ENCODE peak calls at places on chromosomes 5 and 9, in five cellular contexts. One of them, this sample, is unnamed.

GRCh38 chr9:21434202-21435014 is 5.8 kb upstream of the IFNA1 start:
- DNase-seq in fibroblast of the aortic adventitia: peak
- DNase-seq in hepatocyte: peak
- DNase-seq in body of pancreas: peak
- DNase-seq in MM.1S: peak
- DNase-seq in this sample: no peak

GRCh38 chr9:22395585-22396205 is 50.9 kb upstream of the DMRTA1 start:
- DNase-seq in fibroblast of the aortic adventitia: peak
- DNase-seq in hepatocyte: no peak
- DNase-seq in body of pancreas: no peak
- DNase-seq in MM.1S: no peak
- DNase-seq in this sample: no peak

GRCh38 chr5:139382371-139382770 is 726 bp downstream of the SLC23A1 start:
- DNase-seq in fibroblast of the aortic adventitia: no peak
- DNase-seq in hepatocyte: no peak
- DNase-seq in body of pancreas: no peak
- DNase-seq in MM.1S: no peak
- DNase-seq in this sample: no peak

GRCh38 chr9:26809795-26810194 is 82.8 kb downstream of the CAAP1 start:
- DNase-seq in fibroblast of the aortic adventitia: peak
- DNase-seq in hepatocyte: no peak
- DNase-seq in body of pancreas: no peak
- DNase-seq in MM.1S: no peak
- DNase-seq in this sample: no peak

GRCh38 chr5:113204525-113205161 is 228.0 kb downstream of the DCP2 start:
- DNase-seq in fibroblast of the aortic adventitia: peak
- DNase-seq in hepatocyte: no peak
- DNase-seq in body of pancreas: peak
- DNase-seq in MM.1S: no peak
- DNase-seq in this sample: no peak

GRCh38 chr5:175252234-175252805 is 191.7 kb downstream of the DRD1 start:
- DNase-seq in fibroblast of the aortic adventitia: no peak
- DNase-seq in hepatocyte: no peak
- DNase-seq in body of pancreas: no peak
- DNase-seq in MM.1S: no peak
- DNase-seq in this sample: no peak

GRCh38 chr5:142221091-142221860 is 103.5 kb downstream of the SPRY4 start:
- DNase-seq in fibroblast of the aortic adventitia: no peak
- DNase-seq in hepatocyte: no peak
- DNase-seq in body of pancreas: no peak
- DNase-seq in MM.1S: no peak
- DNase-seq in this sample: no peak

GRCh38 chr5:31733365-31733764 is 94.4 kb downstream of the PDZD2 start:
- DNase-seq in fibroblast of the aortic adventitia: no peak
- DNase-seq in hepatocyte: no peak
- DNase-seq in body of pancreas: no peak
- DNase-seq in MM.1S: no peak
- DNase-seq in this sample: no peak

GRCh38 chr5:133353741-133354140 is 258.6 kb downstream of the FSTL4 start:
- DNase-seq in fibroblast of the aortic adventitia: no peak
- DNase-seq in hepatocyte: no peak
- DNase-seq in body of pancreas: no peak
- DNase-seq in MM.1S: no peak
- DNase-seq in this sample: peak

GRCh38 chr5:156402387-156402921 is 75.5 kb downstream of the SGCD start:
- DNase-seq in fibroblast of the aortic adventitia: no peak
- DNase-seq in hepatocyte: no peak
- DNase-seq in body of pancreas: no peak
- DNase-seq in MM.1S: peak
- DNase-seq in this sample: no peak

GRCh38 chr9:93128011-93128714 is 5.9 kb downstream of the NINJ1 start:
- DNase-seq in fibroblast of the aortic adventitia: no peak
- DNase-seq in hepatocyte: peak
- DNase-seq in body of pancreas: no peak
- DNase-seq in MM.1S: no peak
- DNase-seq in this sample: peak

GRCh38 chr5:129379406-129379805 is 80.7 kb upstream of the ADAMTS19 start:
- DNase-seq in fibroblast of the aortic adventitia: no peak
- DNase-seq in hepatocyte: no peak
- DNase-seq in body of pancreas: no peak
- DNase-seq in MM.1S: peak
- DNase-seq in this sample: no peak

DNA sequence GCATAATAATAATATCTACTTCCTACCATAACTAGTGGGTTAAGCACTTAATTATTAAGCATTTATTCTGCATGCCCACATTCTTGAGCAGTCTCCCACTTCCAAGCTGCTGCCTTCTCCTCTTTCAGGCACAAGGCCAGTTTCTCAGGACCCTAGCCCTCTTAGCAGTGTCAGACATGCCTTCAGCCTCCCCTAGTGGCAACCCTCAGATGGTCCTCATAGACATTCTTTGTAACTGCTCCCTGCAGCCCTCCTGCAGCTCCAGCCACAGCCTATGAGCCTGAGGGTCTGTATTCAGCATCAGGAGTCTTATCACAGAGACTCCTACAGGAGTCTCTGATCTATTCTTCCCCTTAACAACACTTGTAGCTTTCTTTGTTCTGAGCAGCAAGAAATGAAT is 3.8 kb downstream of the IL9 start:
- DNase-seq in fibroblast of the aortic adventitia: no peak
- DNase-seq in hepatocyte: no peak
- DNase-seq in body of pancreas: no peak
- DNase-seq in MM.1S: no peak
- DNase-seq in this sample: no peak
- TF ChIP-seq CTCF in fibroblast of the aortic adventitia: peak
- TF ChIP-seq CTCF in hepatocyte: peak
- TF ChIP-seq CTCF in body of pancreas: no peak
- TF ChIP-seq CTCF in MM.1S: peak
- TF ChIP-seq CTCF in this sample: no peak

GRCh38 chr5:53323943-53324642 is 156.3 kb upstream of the FST start:
- DNase-seq in fibroblast of the aortic adventitia: no peak
- DNase-seq in hepatocyte: no peak
- DNase-seq in body of pancreas: no peak
- DNase-seq in MM.1S: peak
- DNase-seq in this sample: no peak

GRCh38 chr5:53323511-53323910 is 156.9 kb upstream of the FST start:
- DNase-seq in fibroblast of the aortic adventitia: no peak
- DNase-seq in hepatocyte: no peak
- DNase-seq in body of pancreas: no peak
- DNase-seq in MM.1S: no peak
- DNase-seq in this sample: no peak

GRCh38 chr5:53321721-53322120 is 158.7 kb upstream of the FST start:
- DNase-seq in fibroblast of the aortic adventitia: no peak
- DNase-seq in hepatocyte: no peak
- DNase-seq in body of pancreas: no peak
- DNase-seq in MM.1S: no peak
- DNase-seq in this sample: no peak

GRCh38 chr5:53321073-53321472 is 159.4 kb upstream of the FST start:
- DNase-seq in fibroblast of the aortic adventitia: no peak
- DNase-seq in hepatocyte: no peak
- DNase-seq in body of pancreas: no peak
- DNase-seq in MM.1S: no peak
- DNase-seq in this sample: no peak

GRCh38 chr5:53322257-53322656 is 158.2 kb upstream of the FST start:
- DNase-seq in fibroblast of the aortic adventitia: no peak
- DNase-seq in hepatocyte: no peak
- DNase-seq in body of pancreas: no peak
- DNase-seq in MM.1S: no peak
- DNase-seq in this sample: no peak
- TF ChIP-seq CTCF in fibroblast of the aortic adventitia: no peak
- TF ChIP-seq CTCF in hepatocyte: no peak
- TF ChIP-seq CTCF in body of pancreas: no peak
- TF ChIP-seq CTCF in MM.1S: no peak
- TF ChIP-seq CTCF in this sample: no peak

DNA sequence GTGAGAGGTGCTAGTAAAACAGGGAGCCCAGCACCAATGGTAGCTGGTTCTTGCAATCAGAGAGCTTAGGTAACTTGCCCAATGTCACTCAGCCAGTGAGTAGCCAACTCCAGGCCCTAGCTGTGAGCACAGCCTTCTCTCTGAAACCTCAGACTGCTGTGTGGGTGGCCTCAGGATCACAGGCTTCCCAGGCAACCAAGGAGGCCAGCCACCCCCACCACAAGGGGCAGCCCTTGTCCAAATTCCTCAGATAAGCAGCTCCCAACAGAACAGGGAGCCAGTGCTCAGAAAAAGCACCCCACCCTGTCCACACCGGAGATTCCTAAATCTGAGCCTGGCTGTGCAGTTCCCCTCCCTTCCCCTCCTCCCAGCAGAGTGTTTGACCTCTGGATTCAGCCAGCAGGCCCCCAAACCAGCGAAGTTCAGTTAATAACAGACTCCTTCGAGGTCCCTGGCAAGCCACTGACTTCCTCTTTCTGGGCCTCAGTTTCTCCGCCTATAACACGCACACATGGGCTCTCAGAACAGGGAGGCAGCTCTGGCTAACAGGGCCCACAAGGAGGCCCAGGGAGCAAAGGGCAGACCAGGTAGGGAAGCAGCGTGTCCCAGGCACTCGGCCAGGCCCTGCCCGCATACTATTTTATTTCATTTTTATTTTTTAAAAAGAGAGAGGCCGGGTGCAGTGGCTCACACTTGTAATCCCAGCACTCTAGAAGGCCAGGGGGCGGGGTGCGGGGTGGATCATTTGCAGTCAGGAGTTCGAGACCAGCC is 2.7 kb downstream of the EEIG1 start:
- DNase-seq in fibroblast of the aortic adventitia: peak
- DNase-seq in hepatocyte: no peak
- DNase-seq in body of pancreas: peak
- DNase-seq in MM.1S: peak
- DNase-seq in this sample: no peak
- TF ChIP-seq CTCF in fibroblast of the aortic adventitia: peak
- TF ChIP-seq CTCF in hepatocyte: no peak
- TF ChIP-seq CTCF in body of pancreas: peak
- TF ChIP-seq CTCF in MM.1S: no peak
- TF ChIP-seq CTCF in this sample: no peak

GRCh38 chr5:158755221-158755620 is 344.5 kb downstream of the EBF1 start:
- DNase-seq in fibroblast of the aortic adventitia: no peak
- DNase-seq in hepatocyte: no peak
- DNase-seq in body of pancreas: no peak
- DNase-seq in MM.1S: no peak
- DNase-seq in this sample: no peak

GRCh38 chr5:158755971-158756370 is 343.7 kb downstream of the EBF1 start:
- DNase-seq in fibroblast of the aortic adventitia: peak
- DNase-seq in hepatocyte: no peak
- DNase-seq in body of pancreas: no peak
- DNase-seq in MM.1S: no peak
- DNase-seq in this sample: no peak

GRCh38 chr5:158759276-158759675 is 340.4 kb downstream of the EBF1 start:
- DNase-seq in fibroblast of the aortic adventitia: no peak
- DNase-seq in hepatocyte: no peak
- DNase-seq in body of pancreas: no peak
- DNase-seq in MM.1S: no peak
- DNase-seq in this sample: no peak

GRCh38 chr5:158758666-158759065 is 341.1 kb downstream of the EBF1 start:
- DNase-seq in fibroblast of the aortic adventitia: peak
- DNase-seq in hepatocyte: no peak
- DNase-seq in body of pancreas: no peak
- DNase-seq in MM.1S: no peak
- DNase-seq in this sample: no peak

GRCh38 chr5:158756873-158757272 is 342.8 kb downstream of the EBF1 start:
- DNase-seq in fibroblast of the aortic adventitia: peak
- DNase-seq in hepatocyte: no peak
- DNase-seq in body of pancreas: no peak
- DNase-seq in MM.1S: no peak
- DNase-seq in this sample: no peak
- TF ChIP-seq CTCF in fibroblast of the aortic adventitia: peak
- TF ChIP-seq CTCF in hepatocyte: no peak
- TF ChIP-seq CTCF in body of pancreas: no peak
- TF ChIP-seq CTCF in MM.1S: no peak
- TF ChIP-seq CTCF in this sample: no peak

DNA sequence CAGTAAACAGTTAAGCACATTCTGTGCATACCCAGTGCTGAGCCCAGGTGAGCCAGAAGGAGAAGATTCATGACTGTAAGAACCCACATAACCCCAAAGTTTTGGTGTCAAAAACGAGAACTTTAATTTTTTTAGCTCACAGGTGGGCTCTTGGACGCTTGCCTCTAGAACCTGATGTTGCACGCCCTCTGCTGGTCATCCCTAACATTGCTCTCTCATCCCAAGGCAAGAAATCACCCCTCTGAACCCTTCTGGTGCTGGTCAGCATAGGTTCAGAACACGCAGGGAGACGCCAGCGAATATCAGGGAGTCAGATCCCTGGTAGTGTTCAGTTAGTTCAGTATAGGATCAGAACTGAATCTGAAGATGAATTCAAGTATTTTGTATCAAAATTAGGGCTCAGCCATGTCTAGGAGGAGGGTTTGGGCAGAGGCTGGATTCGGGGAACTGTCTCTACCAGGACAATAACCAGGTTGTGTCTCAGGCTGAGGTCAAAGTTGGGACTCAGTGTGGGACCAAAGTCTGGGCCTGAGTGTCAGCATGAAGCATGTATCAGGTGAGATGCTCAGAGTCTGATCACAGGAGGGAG is 4.1 kb upstream of the DNAJB5 start:
- DNase-seq in fibroblast of the aortic adventitia: peak
- DNase-seq in hepatocyte: peak
- DNase-seq in body of pancreas: peak
- DNase-seq in MM.1S: peak
- DNase-seq in this sample: peak
- TF ChIP-seq CTCF in fibroblast of the aortic adventitia: peak
- TF ChIP-seq CTCF in hepatocyte: peak
- TF ChIP-seq CTCF in body of pancreas: peak
- TF ChIP-seq CTCF in MM.1S: peak
- TF ChIP-seq CTCF in this sample: peak

DNA sequence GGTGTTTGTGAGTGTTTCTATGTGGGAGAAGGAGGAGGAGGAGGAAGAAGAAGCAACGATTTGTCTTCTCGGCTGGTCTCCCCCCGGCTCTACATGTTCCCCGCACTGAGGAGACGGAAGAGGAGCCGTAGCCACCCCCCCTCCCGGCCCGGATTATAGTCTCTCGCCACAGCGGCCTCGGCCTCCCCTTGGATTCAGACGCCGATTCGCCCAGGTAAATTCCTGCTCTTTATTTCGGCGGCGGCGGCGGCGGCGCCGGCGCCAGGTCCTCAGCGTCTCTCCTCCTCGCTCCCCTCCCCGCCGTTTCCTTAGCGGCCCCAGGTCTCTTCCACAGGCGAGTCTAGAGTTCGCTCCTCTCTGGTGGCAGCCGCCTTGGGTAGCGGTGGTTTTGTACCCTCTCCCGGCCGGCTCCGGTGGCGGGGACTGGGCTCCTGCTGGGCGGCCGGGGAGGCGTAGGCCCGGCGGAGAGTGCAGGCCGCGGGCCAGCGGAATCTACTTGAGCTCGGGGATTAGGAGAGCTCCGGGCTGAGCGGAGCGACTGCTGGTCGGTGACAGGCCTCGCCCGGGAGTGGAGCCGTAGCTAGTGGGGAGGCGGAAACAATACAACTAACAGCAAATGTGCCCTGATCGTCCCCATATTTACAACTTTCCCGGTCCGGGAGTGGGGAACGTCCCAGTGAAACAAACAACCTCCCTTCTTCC is 547 bp downstream of the NIPBL start:
- DNase-seq in fibroblast of the aortic adventitia: peak
- DNase-seq in hepatocyte: peak
- DNase-seq in body of pancreas: peak
- DNase-seq in MM.1S: peak
- DNase-seq in this sample: peak
- TF ChIP-seq CTCF in fibroblast of the aortic adventitia: no peak
- TF ChIP-seq CTCF in hepatocyte: no peak
- TF ChIP-seq CTCF in body of pancreas: no peak
- TF ChIP-seq CTCF in MM.1S: no peak
- TF ChIP-seq CTCF in this sample: no peak

GRCh38 chr9:133188006-133188842 is 20.8 kb downstream of the OBP2B start:
- DNase-seq in fibroblast of the aortic adventitia: no peak
- DNase-seq in hepatocyte: peak
- DNase-seq in body of pancreas: no peak
- DNase-seq in MM.1S: peak
- DNase-seq in this sample: no peak
- TF ChIP-seq CTCF in fibroblast of the aortic adventitia: no peak
- TF ChIP-seq CTCF in hepatocyte: peak
- TF ChIP-seq CTCF in body of pancreas: no peak
- TF ChIP-seq CTCF in MM.1S: no peak
- TF ChIP-seq CTCF in this sample: no peak